ENCODE peak calls at places on chromosomes 16 and 17, in seven cellular contexts. I is lung, L is tibial artery, B is fibroblast of lung, J is body of pancreas, H is thoracic aorta, W is left ventricle myocardium inferior. M is an unnamed sample. For H3K4me1 and H3K9me3, the result is how much of the 10 kb centered on the place peaks cover.

GRCh38 chr17:47844814-47845453 is 3.9 kb upstream of the SCRN2 start:
- DNase-seq in H (no peak), J (no peak), B (no peak), W (no peak), L (no peak), I (no peak), M (no peak)

GRCh38 chr17:44769647-44770084 is 10.9 kb downstream of the ADAM11 start:
- DNase-seq in L (no peak), I (no peak), J (no peak), B (no peak), W (no peak), H (no peak), M (no peak)

GRCh38 chr17:45342306-45342705 is 25.5 kb upstream of the MAP3K14 start:
- DNase-seq in L (peak), I (no peak), W (no peak), H (no peak), B (no peak), J (no peak), M (no peak)

GRCh38 chr17:2175294-2175628 is 120.4 kb downstream of the HIC1 start:
- DNase-seq in H (no peak), J (no peak), B (no peak), I (no peak), W (no peak), L (no peak), M (no peak)

GRCh38 chr17:81513669-81514484 is 1.3 kb upstream of the ACTG1 start:
- DNase-seq in W (peak), H (no peak), B (peak), L (peak), J (peak), I (peak), M (peak)

GRCh38 chr16:76780556-76780955 is 410.4 kb upstream of the MON1B start:
- DNase-seq in I (no peak), W (no peak), L (no peak), B (peak), J (no peak), H (no peak), M (no peak)

GRCh38 chr16:11836653-11837244 is 14.6 kb downstream of the RSL1D1 start:
- DNase-seq in I (no peak), J (no peak), L (peak), B (peak), H (no peak), W (no peak), M (no peak)

GRCh38 chr17:9237661-9238301 is 216.5 kb downstream of the NTN1 start:
- DNase-seq in B (no peak), W (no peak), H (no peak), L (no peak), I (no peak), J (no peak), M (no peak)

GRCh38 chr17:16398270-16399267 is 16.8 kb upstream of the TRPV2 start:
- DNase-seq in H (no peak), W (no peak), J (no peak), I (no peak), B (no peak), L (no peak), M (peak)

GRCh38 chr16:10362077-10362863 is 23.6 kb upstream of the ATF7IP2 start:
- DNase-seq in B (no peak), I (no peak), H (no peak), J (no peak), W (no peak), L (no peak), M (no peak)

GRCh38 chr16:1525871-1526607 is 7.4 kb upstream of the TMEM204 start:
- DNase-seq in L (no peak), H (no peak), W (no peak), J (no peak), I (no peak), B (no peak), M (no peak)

GRCh38 chr17:48484256-48484655 is 46.6 kb downstream of the HOXB1 start:
- DNase-seq in B (no peak), L (no peak), H (no peak), J (no peak), W (no peak), I (no peak), M (no peak)

GRCh38 chr17:40303009-40303657 is 5.8 kb upstream of the RARA start:
- DNase-seq in H (no peak), J (peak), W (no peak), L (no peak), I (peak), B (peak), M (peak)

GRCh38 chr17:45440161-45440859 is 7.6 kb upstream of the ARHGAP27 start:
- DNase-seq in I (no peak), B (peak), H (no peak), W (no peak), L (peak), J (peak), M (no peak)

GRCh38 chr17:16470302-16470701 is 21.7 kb downstream of the LRRC75A start:
- DNase-seq in B (no peak), I (no peak), J (peak), W (no peak), L (no peak), H (no peak), M (no peak)

GRCh38 chr17:61880589-61881102 is 17.3 kb upstream of the BRIP1 start:
- DNase-seq in W (no peak), I (no peak), J (no peak), L (no peak), H (no peak), B (no peak), M (no peak)

GRCh38 chr17:41163828-41164227 is 3.3 kb upstream of the KRTAP4-4 start:
- DNase-seq in B (no peak), J (no peak), W (no peak), H (no peak), I (no peak), L (no peak), M (no peak)

GRCh38 chr17:38748329-38749221 is at the start of gene PCGF2:
- DNase-seq in H (peak), J (peak), W (peak), I (peak), B (peak), L (peak), M (no peak)

GRCh38 chr16:20931066-20931465 is 30.5 kb downstream of the LYRM1 start:
- DNase-seq in I (no peak), J (no peak), B (no peak), L (no peak), H (no peak), W (no peak), M (no peak)

GRCh38 chr16:68396481-68396880 is 51.8 kb downstream of the SMPD3 start:
- DNase-seq in B (peak), H (no peak), L (no peak), I (peak), W (no peak), J (peak), M (peak)

GRCh38 chr16:54040480-54040879 is 246.1 kb downstream of the IRX3 start:
- DNase-seq in L (no peak), I (no peak), H (no peak), J (no peak), B (no peak), W (no peak), M (no peak)

GRCh38 chr16:56613706-56614105 is 5.3 kb downstream of the MT2A start:
- DNase-seq in H (no peak), W (no peak), I (no peak), L (no peak), J (no peak), B (no peak), M (no peak)

GRCh38 chr17:21382560-21383495 is 6.7 kb downstream of the KCNJ12 start:
- DNase-seq in L (no peak), B (no peak), W (no peak), H (no peak), J (no peak), I (no peak), M (no peak)

GRCh38 chr17:4101127-4101798 is 41.6 kb downstream of the ZZEF1 start:
- DNase-seq in I (no peak), H (no peak), B (no peak), L (no peak), W (no peak), J (peak), M (no peak)
- H3K27ac ChIP-seq in I (peak), H (peak), B (peak), L (peak), W (peak), J (peak), M (peak)

GRCh38 chr16:89453662-89454321 is 36.6 kb downstream of the ANKRD11 start:
- DNase-seq in H (no peak), W (peak), L (no peak), B (no peak), J (peak), I (no peak), M (no peak)
- H3K4me1 ChIP-seq in H (half or more), W (half or more), L (under half), B (under half), J (half or more), I (under half), M (half or more)

GRCh38 chr17:52470553-52470952 is 312.0 kb upstream of the CA10 start:
- DNase-seq in B (no peak), J (no peak), W (no peak), H (no peak), L (no peak), I (no peak), M (no peak)
- H3K9me3 ChIP-seq in B (under half), J (under half), W (under half), H (under half), L (under half), I (under half), M (under half)

GRCh38 chr17:77564278-77564920 is 394.1 kb upstream of the TNRC6C start:
- DNase-seq in L (peak), I (no peak), J (no peak), B (no peak), W (no peak), H (no peak), M (no peak)
- H3K27ac ChIP-seq in L (no peak), I (no peak), J (no peak), B (no peak), W (no peak), H (no peak), M (no peak)

GRCh38 chr17:64022631-64023063 is 2.2 kb upstream of the ICAM2 start:
- DNase-seq in J (no peak), B (no peak), W (no peak), L (no peak), H (no peak), I (no peak), M (no peak)
- H3K4me1 ChIP-seq in J (under half), B (under half), W (under half), L (under half), H (under half), I (under half), M (half or more)

GRCh38 chr17:34218757-34219156 is 36.3 kb upstream of the CCL2 start:
- DNase-seq in B (no peak), J (no peak), W (no peak), L (no peak), I (no peak), H (no peak), M (no peak)

GRCh38 chr17:34225046-34225445 is 30.0 kb upstream of the CCL2 start:
- DNase-seq in H (no peak), B (no peak), W (no peak), J (no peak), L (no peak), I (no peak), M (no peak)

GRCh38 chr17:34220045-34220775 is 34.9 kb upstream of the CCL2 start:
- DNase-seq in B (no peak), I (no peak), J (no peak), H (no peak), W (no peak), L (no peak), M (no peak)

GRCh38 chr17:34222732-34223486 is 32.2 kb upstream of the CCL2 start:
- DNase-seq in W (no peak), J (no peak), I (no peak), H (no peak), L (no peak), B (no peak), M (no peak)

GRCh38 chr17:34220776-34221390 is 34.2 kb upstream of the CCL2 start:
- DNase-seq in B (no peak), J (no peak), H (no peak), W (no peak), I (peak), L (no peak), M (no peak)
- H3K9me3 ChIP-seq in B (under half), J (under half), H (under half), W (under half), I (under half), L (under half), M (under half)

GRCh38 chr17:12623220-12623848 is 42.4 kb upstream of the MYOCD start:
- DNase-seq in I (no peak), B (no peak), J (no peak), L (no peak), W (no peak), H (no peak), M (no peak)

GRCh38 chr17:12624221-12624620 is 41.5 kb upstream of the MYOCD start:
- DNase-seq in I (no peak), J (no peak), B (peak), H (no peak), W (no peak), L (no peak), M (no peak)

GRCh38 chr17:12625092-12625491 is 40.6 kb upstream of the MYOCD start:
- DNase-seq in H (no peak), L (no peak), B (no peak), I (no peak), J (no peak), W (no peak), M (no peak)

GRCh38 chr17:12627776-12628491 is 37.8 kb upstream of the MYOCD start:
- DNase-seq in I (no peak), W (no peak), H (no peak), J (no peak), B (peak), L (no peak), M (no peak)

GRCh38 chr17:12627177-12627629 is 38.5 kb upstream of the MYOCD start:
- DNase-seq in L (peak), W (no peak), J (peak), I (no peak), B (peak), H (peak), M (no peak)
- H3K27ac ChIP-seq in L (peak), W (peak), J (no peak), I (no peak), B (peak), H (peak), M (no peak)

GRCh38 chr16:3769013-3769412 is 51.7 kb upstream of the TRAP1 start:
- DNase-seq in B (no peak), L (no peak), I (no peak), J (no peak), H (no peak), W (no peak), M (no peak)
- H3K4me1 ChIP-seq in B (under half), L (under half), I (under half), J (under half), H (under half), W (under half), M (under half)

GRCh38 chr17:3316836-3317235 is 18.7 kb upstream of the OR3A1 start:
- DNase-seq in H (no peak), L (no peak), J (no peak), B (no peak), I (no peak), W (no peak), M (no peak)

DNA sequence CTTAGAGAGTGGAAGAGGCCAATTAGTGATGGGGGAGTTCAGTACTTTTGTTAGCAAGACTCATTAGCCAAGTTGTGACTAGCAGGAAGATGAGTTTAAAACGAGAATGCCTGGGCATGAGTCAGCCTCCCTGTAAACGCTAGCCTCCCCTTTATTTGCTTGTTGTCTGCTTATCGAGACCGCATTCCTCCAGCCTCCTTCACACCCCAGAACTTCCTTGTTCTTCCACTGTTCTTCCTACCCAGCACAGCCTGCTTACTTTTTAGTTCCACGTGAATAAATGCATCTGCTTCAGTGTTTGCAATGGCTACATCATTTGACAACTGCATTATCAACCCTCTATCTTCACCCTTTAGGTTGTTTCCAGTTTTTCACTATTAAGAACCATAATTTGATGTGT is 20.2 kb upstream of the OR3A1 start:
- DNase-seq in I (no peak), J (no peak), L (no peak), H (no peak), W (no peak), B (no peak), M (no peak)
- H3K9me3 ChIP-seq in I (under half), J (under half), L (under half), H (under half), W (under half), B (under half), M (under half)